ENCODE peak calls at places on chromosomes 16 and 17, in six cellular contexts. C is HEK293T; D is H7; G is NCI-H524 treated with DMSO at 0.1 percent for 48 hours; B is stimulated activated CD8-positive, alpha-beta memory T cell treated with anti-CD3 and anti-CD28 coated beads, Interleukin-4, amount 100 ng/mL, for 24 hours; U is Ammon's horn. R is an unnamed sample.

GRCh38 chr16:11449716-11450115 is 104.5 kb downstream of the RMI2 start:
- DNase-seq in B (no peak), G (no peak), U (no peak), D (no peak), C (no peak), R (no peak)

GRCh38 chr17:38704645-38705522 is at the start of gene MLLT6:
- DNase-seq in G (no peak), D (peak; percentile 94), C (peak; percentile 69), B (peak; percentile 58), U (peak; percentile 87), R (peak; percentile 65)

GRCh38 chr16:11254913-11255736 is 879 bp downstream of the SOCS1 start:
- DNase-seq in D (peak; percentile 73), G (no peak), C (no peak), U (peak; percentile 13), B (peak; percentile 40), R (peak; percentile 32)

GRCh38 chr16:54805648-54806047 is 125.0 kb upstream of the IRX5 start:
- DNase-seq in D (no peak), U (no peak), B (no peak), G (no peak), C (no peak), R (no peak)

GRCh38 chr17:82910041-82910481 is 70.2 kb upstream of the ZNF750 start:
- DNase-seq in D (no peak), B (no peak), G (no peak), C (no peak), U (no peak), R (no peak)

GRCh38 chr16:54327609-54328008 is 41.0 kb upstream of the IRX3 start:
- DNase-seq in C (no peak), U (no peak), D (no peak), G (no peak), B (no peak), R (no peak)

GRCh38 chr17:40304464-40304863 is 4.5 kb upstream of the RARA start:
- DNase-seq in G (no peak), U (no peak), C (no peak), B (no peak), D (no peak), R (no peak)

GRCh38 chr17:28960256-28961106 is 9.2 kb upstream of the PHF12 start:
- DNase-seq in D (peak; percentile 27), U (no peak), B (no peak), C (no peak), G (no peak), R (no peak)

GRCh38 chr17:48137658-48138057 is 30.1 kb downstream of the SNX11 start:
- DNase-seq in B (no peak), U (no peak), C (no peak), D (no peak), G (no peak), R (no peak)

GRCh38 chr16:88764913-88765349 is 20.1 kb downstream of the PIEZO1 start:
- DNase-seq in U (no peak), D (peak; percentile 85), B (no peak), C (no peak), G (no peak), R (no peak)

GRCh38 chr17:238071-238963 is 56.9 kb upstream of the DOC2B start:
- DNase-seq in U (no peak), C (no peak), D (no peak), B (no peak), G (no peak), R (no peak)

GRCh38 chr16:15597135-15597534 is 45.8 kb downstream of the MARF1 start:
- DNase-seq in D (no peak), C (no peak), U (no peak), G (no peak), B (no peak), R (no peak)

GRCh38 chr16:69942099-69942491 is 9.0 kb upstream of the CLEC18A start:
- DNase-seq in U (no peak), B (no peak), G (no peak), D (no peak), C (no peak), R (no peak)

GRCh38 chr16:851871-852270 is 51.3 kb upstream of the GNG13 start:
- DNase-seq in B (no peak), D (no peak), C (no peak), G (no peak), U (no peak), R (no peak)

GRCh38 chr16:67959520-67959919 is 8.9 kb downstream of the SLC12A4 start:
- DNase-seq in B (no peak), G (no peak), U (no peak), C (no peak), D (no peak), R (no peak)

GRCh38 chr16:83305092-83305491 is 502.7 kb upstream of the HSBP1 start:
- DNase-seq in C (no peak), B (no peak), D (no peak), G (no peak), U (no peak), R (no peak)

GRCh38 chr17:82386881-82387498 is 15.4 kb downstream of the UTS2R start:
- DNase-seq in D (peak; percentile 72), B (no peak), C (no peak), G (no peak), U (no peak), R (no peak)

GRCh38 chr17:15463363-15463762 is 4.1 kb downstream of the CDRT4 start:
- DNase-seq in B (no peak), C (peak; percentile 13), D (no peak), U (peak; percentile 63), G (no peak), R (no peak)

GRCh38 chr16:342455-343213 is 9.9 kb downstream of the AXIN1 start:
- DNase-seq in C (no peak), G (no peak), B (no peak), D (peak; percentile 54), U (no peak), R (no peak)

GRCh38 chr17:51721711-51722110 is 436.8 kb downstream of the CA10 start:
- DNase-seq in U (no peak), C (no peak), B (no peak), G (no peak), D (no peak), R (no peak)

GRCh38 chr16:79895053-79895916 is 294.7 kb upstream of the MAF start:
- DNase-seq in G (no peak), D (no peak), C (no peak), U (no peak), B (no peak), R (no peak)

GRCh38 chr17:44004077-44004760 is at the start of gene NAGS:
- DNase-seq in C (no peak), G (no peak), B (no peak), U (no peak), D (peak; percentile 87), R (no peak)

R was measured in NK-92 treated with Interleukin-12 subunit alpha and Interleukin-12 subunit beta, amount 100 ng/mL, for 24 hours.